ENCODE peak calls at places on chromosomes 5 and 9, in six cellular contexts. X, Z, W, J, C and A are unnamed samples.

GRCh38 chr5:127243011-127243410 is 47.6 kb upstream of the MEGF10 start:
- DNase-seq in X (no peak), Z (no peak), W (no peak), J (no peak), C (no peak), A (no peak)

GRCh38 chr5:152462021-152462721 is 57.1 kb upstream of the NMUR2 start:
- DNase-seq in X (peak), Z (no peak), W (no peak), J (no peak), C (no peak), A (no peak)

GRCh38 chr9:27308691-27309390 is 11.9 kb upstream of the EQTN start:
- DNase-seq in X (no peak), Z (no peak), W (no peak), J (peak), C (no peak), A (no peak)

GRCh38 chr9:90189306-90189705 is 453.3 kb downstream of the DIRAS2 start:
- DNase-seq in X (no peak), Z (no peak), W (no peak), J (no peak), C (no peak), A (no peak)

GRCh38 chr5:132472431-132472830 is 18.1 kb downstream of the IRF1 start:
- DNase-seq in X (no peak), Z (no peak), W (no peak), J (no peak), C (no peak), A (no peak)

GRCh38 chr9:115614931-115615401 is 497.0 kb upstream of the TNC start:
- DNase-seq in X (peak), Z (no peak), W (peak), J (no peak), C (peak), A (no peak)

GRCh38 chr9:125494555-125494920 is 212.5 kb downstream of the MAPKAP1 start:
- DNase-seq in X (peak), Z (no peak), W (peak), J (no peak), C (peak), A (no peak)

GRCh38 chr9:2424564-2425153 is 196.9 kb upstream of the VLDLR start:
- DNase-seq in X (no peak), Z (peak), W (no peak), J (no peak), C (peak), A (no peak)

GRCh38 chr5:91058575-91058974 is 324.5 kb downstream of the ARRDC3 start:
- DNase-seq in X (no peak), Z (no peak), W (no peak), J (no peak), C (no peak), A (peak)

GRCh38 chr5:173324115-173325001 is 3.9 kb downstream of the STC2 start:
- DNase-seq in X (no peak), Z (peak), W (peak), J (no peak), C (peak), A (peak)

GRCh38 chr9:133725886-133726285 is 12.3 kb downstream of the SARDH start:
- DNase-seq in X (no peak), Z (no peak), W (no peak), J (no peak), C (no peak), A (no peak)

GRCh38 chr9:79623799-79624721 is 52.3 kb downstream of the TLE4 start:
- DNase-seq in X (peak), Z (no peak), W (no peak), J (no peak), C (peak), A (peak)

GRCh38 chr5:105506692-105507277 is 1944.2 kb upstream of the NUDT12 start:
- DNase-seq in X (peak), Z (no peak), W (peak), J (peak), C (no peak), A (peak)

GRCh38 chr9:117273612-117274011 is 141.2 kb downstream of the ASTN2 start:
- DNase-seq in X (no peak), Z (no peak), W (no peak), J (no peak), C (no peak), A (no peak)

GRCh38 chr5:75610201-75610600 is 1.1 kb upstream of the ANKDD1B start:
- DNase-seq in X (no peak), Z (no peak), W (no peak), J (peak), C (no peak), A (no peak)

GRCh38 chr9:86034863-86035734 is 64.3 kb downstream of the GOLM1 start:
- DNase-seq in X (peak), Z (peak), W (peak), J (peak), C (peak), A (peak)

GRCh38 chr5:159203351-159203750 is 6.0 kb downstream of the RNF145 start:
- DNase-seq in X (no peak), Z (no peak), W (no peak), J (no peak), C (no peak), A (no peak)

GRCh38 chr5:17831279-17831678 is 197.0 kb downstream of the TAF11L14 start:
- DNase-seq in X (no peak), Z (no peak), W (no peak), J (no peak), C (no peak), A (no peak)

GRCh38 chr5:36705055-36705454 is 98.6 kb downstream of the SLC1A3 start:
- DNase-seq in X (no peak), Z (no peak), W (no peak), J (no peak), C (no peak), A (no peak)

GRCh38 chr5:68304421-68305052 is 89.0 kb downstream of the PIK3R1 start:
- DNase-seq in X (peak), Z (peak), W (no peak), J (no peak), C (peak), A (no peak)

GRCh38 chr9:104774831-104775573 is 11.1 kb downstream of the NIPSNAP3B start:
- DNase-seq in X (no peak), Z (no peak), W (no peak), J (no peak), C (no peak), A (no peak)

GRCh38 chr5:16539169-16539666 is 73.6 kb upstream of the ZNF622 start:
- DNase-seq in X (peak), Z (peak), W (peak), J (no peak), C (peak), A (no peak)

GRCh38 chr5:38077652-38078051 is 180.7 kb upstream of the EGFLAM start:
- DNase-seq in X (no peak), Z (no peak), W (no peak), J (no peak), C (no peak), A (no peak)

GRCh38 chr9:107043886-107044285 is 180.9 kb downstream of the ZNF462 start:
- DNase-seq in X (no peak), Z (no peak), W (no peak), J (no peak), C (no peak), A (peak)

GRCh38 chr9:4894076-4894475 is 91.0 kb upstream of the JAK2 start:
- DNase-seq in X (peak), Z (peak), W (peak), J (no peak), C (peak), A (no peak)

GRCh38 chr5:77882670-77883257 is 106.6 kb upstream of the TBCA start:
- DNase-seq in X (peak), Z (peak), W (peak), J (no peak), C (peak), A (peak)

GRCh38 chr5:169647566-169647965 is 10.5 kb downstream of the DOCK2 start:
- DNase-seq in X (peak), Z (no peak), W (no peak), J (no peak), C (no peak), A (no peak)

GRCh38 chr5:66932446-66932845 is 264.2 kb downstream of the CD180 start:
- DNase-seq in X (no peak), Z (no peak), W (no peak), J (no peak), C (peak), A (no peak)

GRCh38 chr9:131888923-131889322 is 149.0 kb upstream of the RAPGEF1 start:
- DNase-seq in X (no peak), Z (no peak), W (no peak), J (no peak), C (no peak), A (no peak)

GRCh38 chr5:10987881-10988504 is 227.0 kb upstream of the DAP start:
- DNase-seq in X (no peak), Z (no peak), W (no peak), J (peak), C (peak), A (peak)

GRCh38 chr9:71243951-71244350 is 122.5 kb upstream of the TRPM3 start:
- DNase-seq in X (no peak), Z (no peak), W (no peak), J (no peak), C (no peak), A (no peak)

GRCh38 chr9:127444921-127445850 is 6.0 kb downstream of the RPL12 start:
- DNase-seq in X (no peak), Z (peak), W (peak), J (no peak), C (peak), A (no peak)

GRCh38 chr5:119300311-119300670 is 55.5 kb upstream of the TNFAIP8 start:
- DNase-seq in X (no peak), Z (no peak), W (no peak), J (no peak), C (no peak), A (no peak)

GRCh38 chr5:158978061-158978745 is 121.5 kb downstream of the EBF1 start:
- DNase-seq in X (no peak), Z (peak), W (peak), J (no peak), C (peak), A (peak)

GRCh38 chr9:7394007-7394774 is 405.4 kb downstream of the DMAC1 start:
- DNase-seq in X (peak), Z (no peak), W (no peak), J (peak), C (no peak), A (no peak)

GRCh38 chr5:113336975-113337374 is 97.8 kb downstream of the TSSK1B start:
- DNase-seq in X (peak), Z (peak), W (peak), J (peak), C (peak), A (peak)

DNA sequence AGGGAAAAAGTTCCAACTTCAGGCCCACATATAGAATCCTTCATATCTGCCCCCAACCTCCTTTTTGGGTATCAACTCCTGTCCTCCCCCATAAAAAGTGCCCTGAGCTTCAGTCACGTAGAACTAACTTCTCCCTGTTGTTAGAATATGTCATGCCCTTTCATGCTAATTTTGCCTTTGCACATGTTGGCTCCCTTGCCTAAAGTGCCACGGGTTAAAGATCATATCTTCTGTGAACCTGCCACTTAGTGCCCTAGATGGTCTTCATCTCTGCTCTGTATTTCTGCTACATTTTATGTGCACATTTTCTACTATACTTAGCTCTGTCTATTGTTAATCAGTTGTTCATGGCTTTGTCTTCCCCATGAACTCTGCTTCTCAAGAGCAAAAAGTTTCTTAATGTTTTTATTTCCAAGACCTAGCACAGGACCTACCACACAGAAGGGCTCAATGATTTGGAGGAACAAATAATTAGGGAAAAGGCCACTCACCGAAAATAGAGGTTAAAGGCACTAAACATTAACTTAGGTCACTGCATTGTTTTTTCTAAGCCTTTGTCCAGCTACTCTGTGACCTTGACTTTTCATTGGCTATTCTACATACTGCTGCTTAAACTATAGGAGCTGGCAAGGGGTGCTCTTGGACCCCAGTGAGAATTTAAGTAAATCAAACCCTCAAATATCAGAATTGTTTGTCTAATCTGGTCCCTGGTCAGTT is 94.3 kb downstream of the ARSB start:
- DNase-seq in X (no peak), Z (no peak), W (no peak), J (no peak), C (no peak), A (no peak)
- H3K9ac ChIP-seq in X (no peak), Z (no peak), W (no peak), J (no peak), C (no peak), A (no peak)

DNA sequence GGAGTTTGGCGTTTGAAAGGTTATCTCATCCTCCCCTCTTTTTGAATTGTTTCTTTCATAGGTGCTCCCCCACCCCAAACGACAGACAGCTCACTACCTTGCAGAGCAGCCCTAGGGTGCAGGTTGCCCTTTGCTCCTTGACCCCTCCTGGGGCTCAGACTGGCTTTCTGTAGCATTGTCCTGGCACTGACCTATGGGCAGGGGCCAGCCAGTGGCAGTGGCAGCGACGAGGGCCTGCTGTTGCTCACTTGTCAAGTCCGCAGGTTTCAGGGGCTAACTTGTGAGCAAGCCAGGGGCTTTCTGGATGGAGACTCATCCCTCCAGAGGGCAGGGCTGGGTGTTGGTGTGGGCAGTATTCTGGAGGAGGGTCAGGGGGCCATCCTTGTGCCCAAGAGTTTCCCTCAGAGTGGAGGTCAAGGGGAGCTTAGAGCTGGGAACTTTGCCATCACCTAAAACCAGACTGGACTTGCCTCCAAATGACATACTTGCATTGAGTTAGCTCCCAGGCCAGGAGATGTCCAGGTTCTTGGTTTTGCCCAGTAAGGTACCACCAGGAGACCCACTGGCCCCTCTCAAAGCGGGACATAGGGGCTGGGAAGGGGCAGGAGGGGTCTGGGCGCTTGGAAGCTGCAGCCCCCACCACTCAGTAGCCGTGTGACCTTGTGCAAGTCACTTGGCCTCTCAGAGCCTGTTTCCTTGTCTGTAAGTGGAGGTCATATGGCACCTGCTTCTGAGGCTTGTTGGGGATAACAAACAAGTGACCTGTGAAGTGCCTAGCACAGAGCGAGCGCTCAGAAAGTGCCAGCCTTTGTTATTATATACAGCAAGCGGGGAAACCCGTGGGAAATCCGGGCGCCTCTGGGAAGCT is 53.5 kb upstream of the CDKN2AIPNL start:
- DNase-seq in X (no peak), Z (no peak), W (no peak), J (no peak), C (no peak), A (no peak)
- H3K9ac ChIP-seq in X (no peak), Z (no peak), W (no peak), J (no peak), C (no peak), A (no peak)

GRCh38 chr5:150461231-150461630 is 11.7 kb upstream of the RPS14 start:
- DNase-seq in X (no peak), Z (no peak), W (no peak), J (no peak), C (no peak), A (no peak)

GRCh38 chr5:150457112-150457511 is 7.6 kb upstream of the RPS14 start:
- DNase-seq in X (no peak), Z (no peak), W (no peak), J (peak), C (no peak), A (no peak)

GRCh38 chr5:150457562-150458240 is 8.2 kb upstream of the RPS14 start:
- DNase-seq in X (no peak), Z (no peak), W (no peak), J (no peak), C (no peak), A (no peak)

GRCh38 chr5:150458819-150459557 is 9.4 kb upstream of the RPS14 start:
- DNase-seq in X (peak), Z (no peak), W (peak), J (peak), C (peak), A (peak)

GRCh38 chr5:150460781-150461180 is 11.2 kb upstream of the RPS14 start:
- DNase-seq in X (no peak), Z (no peak), W (no peak), J (no peak), C (no peak), A (no peak)
- H3K9ac ChIP-seq in X (no peak), Z (no peak), W (no peak), J (no peak), C (no peak), A (no peak)

GRCh38 chr9:94164756-94165549 is 80.7 kb downstream of the PTPDC1 start:
- DNase-seq in X (no peak), Z (no peak), W (no peak), J (no peak), C (no peak), A (no peak)
- H3K9ac ChIP-seq in X (peak), Z (no peak), W (no peak), J (no peak), C (peak), A (no peak)

GRCh38 chr5:34415559-34416198 is 240.4 kb upstream of the RAI14 start:
- DNase-seq in X (peak), Z (no peak), W (peak), J (no peak), C (peak), A (no peak)
- H3K9ac ChIP-seq in X (no peak), Z (no peak), W (no peak), J (no peak), C (no peak), A (no peak)

GRCh38 chr5:50730336-50730735 is 63.9 kb downstream of the PARP8 start:
- DNase-seq in X (no peak), Z (no peak), W (no peak), J (no peak), C (no peak), A (no peak)

GRCh38 chr5:50725800-50726474 is 59.5 kb downstream of the PARP8 start:
- DNase-seq in X (no peak), Z (no peak), W (no peak), J (no peak), C (no peak), A (no peak)

GRCh38 chr5:50726475-50727148 is 60.2 kb downstream of the PARP8 start:
- DNase-seq in X (peak), Z (no peak), W (no peak), J (no peak), C (no peak), A (no peak)

GRCh38 chr5:50727149-50727496 is 60.7 kb downstream of the PARP8 start:
- DNase-seq in X (peak), Z (no peak), W (no peak), J (no peak), C (peak), A (no peak)

DNA sequence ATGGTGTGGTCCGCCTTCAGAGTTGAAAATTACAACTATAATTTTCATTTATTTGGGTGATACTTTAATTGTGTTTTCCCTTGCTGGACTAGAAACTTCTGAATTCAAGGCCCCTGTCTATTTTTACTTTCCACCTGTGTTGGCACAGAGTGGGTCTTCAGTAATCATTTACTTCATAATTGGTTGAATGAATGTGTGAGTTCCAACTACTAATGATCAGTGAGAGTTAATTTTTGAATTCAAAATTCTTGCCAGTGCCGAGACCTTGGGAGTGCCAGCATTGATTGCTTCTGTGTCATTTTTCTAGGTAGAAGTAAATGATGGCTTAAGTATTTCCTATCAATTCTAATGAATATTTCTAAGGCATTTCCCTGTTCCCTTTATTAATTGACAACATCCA is 61.4 kb downstream of the PARP8 start:
- DNase-seq in X (no peak), Z (no peak), W (no peak), J (no peak), C (no peak), A (no peak)
- H3K9ac ChIP-seq in X (no peak), Z (no peak), W (no peak), J (no peak), C (no peak), A (no peak)

DNA sequence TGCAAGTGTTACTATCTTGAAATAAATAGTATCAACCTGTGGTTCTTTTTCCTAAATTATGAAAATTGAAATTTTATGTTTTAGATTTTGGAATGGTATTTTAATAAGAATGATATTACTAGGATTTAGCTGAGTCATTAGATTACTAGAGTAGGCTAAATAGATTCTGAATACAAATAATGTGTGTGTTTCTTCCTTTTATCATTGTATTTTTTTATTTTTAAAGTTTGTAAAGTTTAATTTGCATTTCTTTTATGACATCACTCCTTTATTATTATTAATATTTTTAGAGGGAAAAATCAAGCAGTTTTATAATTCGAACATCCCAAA is 8.0 kb upstream of the FAM120AOS start:
- DNase-seq in X (no peak), Z (no peak), W (no peak), J (no peak), C (no peak), A (no peak)
- H3K9ac ChIP-seq in X (no peak), Z (no peak), W (no peak), J (no peak), C (no peak), A (no peak)